ENCODE peak calls at places on chromosomes 2 and 18, in six cellular contexts. R is RWPE2, H is dorsolateral prefrontal cortex, L is IMR-90, E is PC-3, X is adrenal gland. J is an unnamed sample.

GRCh38 chr2:172048996-172049503 is 36.3 kb upstream of the DLX1 start:
- DNase-seq in R (no peak), H (no peak), L (no peak), E (no peak), X (no peak), J (no peak)

GRCh38 chr18:35618703-35619102 is 37.2 kb downstream of the GALNT1 start:
- DNase-seq in R (no peak), H (no peak), L (peak), E (no peak), X (no peak), J (no peak)

GRCh38 chr2:48110497-48110896 is 204.2 kb upstream of the FBXO11 start:
- DNase-seq in R (no peak), H (no peak), L (no peak), E (peak), X (no peak), J (no peak)

GRCh38 chr18:63567276-63567675 is 19.9 kb upstream of the SERPINB13 start:
- DNase-seq in R (no peak), H (no peak), L (no peak), E (no peak), X (no peak), J (no peak)

GRCh38 chr2:171529914-171530313 is 7.6 kb downstream of the CYBRD1 start:
- DNase-seq in R (no peak), H (no peak), L (no peak), E (peak), X (no peak), J (no peak)

GRCh38 chr18:48847807-48848486 is 102.8 kb downstream of the SMAD7 start:
- DNase-seq in R (no peak), H (no peak), L (no peak), E (no peak), X (no peak), J (no peak)

GRCh38 chr2:181554511-181554910 is 97.3 kb downstream of the ITGA4 start:
- DNase-seq in R (no peak), H (no peak), L (no peak), E (peak), X (no peak), J (no peak)

GRCh38 chr18:25132786-25133496 is 219.0 kb downstream of the ZNF521 start:
- DNase-seq in R (no peak), H (no peak), L (no peak), E (no peak), X (no peak), J (no peak)

GRCh38 chr2:184769038-184769437 is 170.7 kb downstream of the ZNF804A start:
- DNase-seq in R (no peak), H (no peak), L (peak), E (peak), X (no peak), J (no peak)

GRCh38 chr2:237471457-237472186 is 15.4 kb upstream of the MLPH start:
- DNase-seq in R (no peak), H (no peak), L (peak), E (peak), X (no peak), J (no peak)

GRCh38 chr18:22342625-22343024 is 75.1 kb downstream of the CTAGE1 start:
- DNase-seq in R (no peak), H (no peak), L (peak), E (peak), X (peak), J (peak)

GRCh38 chr18:80245781-80246655 is 1.3 kb downstream of the PARD6G start:
- DNase-seq in R (peak), H (no peak), L (no peak), E (no peak), X (no peak), J (no peak)

GRCh38 chr2:157836531-157836930 is 39.6 kb downstream of the ACVR1 start:
- DNase-seq in R (no peak), H (no peak), L (no peak), E (no peak), X (no peak), J (no peak)

GRCh38 chr2:192153561-192153960 is 41.2 kb downstream of the TMEFF2 start:
- DNase-seq in R (no peak), H (no peak), L (no peak), E (no peak), X (no peak), J (no peak)

GRCh38 chr2:201072201-201072530 is 365 bp downstream of the NDUFB3 start:
- DNase-seq in R (no peak), H (no peak), L (no peak), E (no peak), X (no peak), J (no peak)

GRCh38 chr2:159030674-159031380 is 62.4 kb downstream of the TANC1 start:
- DNase-seq in R (no peak), H (no peak), L (peak), E (peak), X (peak), J (no peak)

GRCh38 chr2:136297974-136298373 is 180.0 kb upstream of the CXCR4 start:
- DNase-seq in R (no peak), H (no peak), L (no peak), E (no peak), X (no peak), J (no peak)

GRCh38 chr2:10331702-10332401 is 29.1 kb downstream of the HPCAL1 start:
- DNase-seq in R (no peak), H (no peak), L (no peak), E (no peak), X (no peak), J (no peak)

GRCh38 chr2:1781291-1782080 is 37.2 kb upstream of the PXDN start:
- DNase-seq in R (no peak), H (no peak), L (no peak), E (no peak), X (no peak), J (no peak)

GRCh38 chr18:70069381-70069780 is 121.7 kb upstream of the CD226 start:
- DNase-seq in R (no peak), H (no peak), L (no peak), E (no peak), X (no peak), J (no peak)
- H3K27ac ChIP-seq in R (no peak), H (no peak), L (no peak), E (no peak), X (no peak), J (no peak)

GRCh38 chr2:188610050-188610444 is 318.4 kb downstream of the GULP1 start:
- DNase-seq in R (no peak), H (no peak), L (no peak), E (no peak), X (no peak), J (no peak)
- H3K27ac ChIP-seq in R (no peak), H (no peak), L (peak), E (no peak), X (no peak), J (no peak)

GRCh38 chr18:32278148-32278799 is 88.4 kb downstream of the MEP1B start:
- DNase-seq in R (no peak), H (no peak), L (no peak), E (no peak), X (no peak), J (no peak)

GRCh38 chr18:32274307-32274706 is 84.5 kb downstream of the MEP1B start:
- DNase-seq in R (no peak), H (no peak), L (no peak), E (no peak), X (no peak), J (no peak)

GRCh38 chr18:32276256-32276655 is 86.4 kb downstream of the MEP1B start:
- DNase-seq in R (no peak), H (no peak), L (no peak), E (no peak), X (no peak), J (no peak)

GRCh38 chr18:32277492-32277988 is 87.7 kb downstream of the MEP1B start:
- DNase-seq in R (no peak), H (no peak), L (no peak), E (no peak), X (no peak), J (no peak)

GRCh38 chr18:32276896-32277295 is 87.1 kb downstream of the MEP1B start:
- DNase-seq in R (no peak), H (no peak), L (no peak), E (no peak), X (no peak), J (no peak)
- H3K27ac ChIP-seq in R (no peak), H (no peak), L (no peak), E (no peak), X (no peak), J (no peak)

DNA sequence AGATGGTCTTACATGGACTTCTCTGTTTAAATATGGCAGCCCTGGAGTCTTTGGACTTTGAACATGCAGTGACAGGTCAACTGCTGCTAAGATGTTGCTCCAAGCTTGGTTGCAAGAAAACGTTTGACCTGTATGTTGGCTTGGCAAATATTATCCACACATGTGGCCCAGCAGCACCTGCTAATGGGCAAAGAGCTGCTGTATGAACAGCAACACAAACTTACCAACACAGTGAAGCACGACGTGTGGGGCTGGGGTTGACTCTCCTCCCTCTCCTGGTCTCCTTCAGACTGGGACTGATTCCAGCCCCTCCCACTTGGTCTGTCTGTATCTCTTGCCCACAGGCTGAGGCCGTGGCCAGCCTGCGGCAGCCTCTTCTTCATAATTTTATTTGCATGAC is 3.8 kb downstream of the KCNE4 start:
- DNase-seq in R (no peak), H (no peak), L (no peak), E (no peak), X (peak), J (no peak)
- H3K27ac ChIP-seq in R (no peak), H (peak), L (no peak), E (no peak), X (peak), J (no peak)

GRCh38 chr2:55418072-55418471 is 1.6 kb downstream of the CCDC88A start:
- DNase-seq in R (no peak), H (no peak), L (no peak), E (no peak), X (no peak), J (no peak)
- H3K27ac ChIP-seq in R (peak), H (peak), L (no peak), E (no peak), X (no peak), J (no peak)

J was measured in foreskin keratinocyte.